ENCODE peak calls at places on chromosome 7, in seven cellular contexts. M, C, K, J, O, H and G are unnamed samples.

GRCh38 chr7:149199234-149199990 is 4.1 kb downstream of the ZNF282 start:
- DNase-seq in O (no peak), M (no peak), H (no peak), K (no peak), J (peak), C (no peak), G (no peak)

GRCh38 chr7:158863611-158864506 is 7.5 kb downstream of the DYNC2I1 start:
- DNase-seq in H (peak), M (peak), C (peak), O (no peak), J (peak), K (peak), G (peak)

GRCh38 chr7:113775804-113776203 is 143.0 kb downstream of the PPP1R3A start:
- DNase-seq in H (no peak), O (no peak), J (no peak), C (no peak), K (no peak), M (no peak), G (no peak)

GRCh38 chr7:26398436-26399308 is 107.0 kb downstream of the SNX10 start:
- DNase-seq in J (peak), M (peak), O (peak), K (no peak), C (no peak), H (no peak), G (peak)

GRCh38 chr7:36214608-36215016 is 61.6 kb downstream of the EEPD1 start:
- DNase-seq in H (no peak), K (no peak), J (no peak), C (no peak), M (peak), O (no peak), G (no peak)

GRCh38 chr7:85125679-85126078 is 61.2 kb downstream of the SEMA3D start:
- DNase-seq in K (no peak), M (no peak), C (peak), H (no peak), J (no peak), O (no peak), G (no peak)

GRCh38 chr7:96327429-96327828 is 5.5 kb upstream of the SLC25A13 start:
- DNase-seq in O (no peak), H (no peak), J (no peak), M (no peak), K (no peak), C (no peak), G (no peak)

GRCh38 chr7:132580717-132581285 is 4.5 kb upstream of the PLXNA4 start:
- DNase-seq in O (peak), H (peak), K (peak), C (peak), M (peak), J (peak), G (peak)

GRCh38 chr7:33760146-33760545 is 145.2 kb upstream of the BMPER start:
- DNase-seq in C (no peak), H (no peak), O (no peak), K (no peak), M (no peak), J (no peak), G (no peak)

GRCh38 chr7:33760834-33761233 is 144.5 kb upstream of the BMPER start:
- DNase-seq in K (no peak), O (no peak), M (no peak), C (no peak), H (no peak), J (no peak), G (no peak)

GRCh38 chr7:33757050-33757449 is 148.3 kb upstream of the BMPER start:
- DNase-seq in O (no peak), K (no peak), M (no peak), J (no peak), H (no peak), C (no peak), G (no peak)

GRCh38 chr7:33754933-33755928 is 150.1 kb upstream of the BMPER start:
- DNase-seq in H (no peak), M (no peak), O (no peak), K (no peak), J (no peak), C (no peak), G (no peak)

DNA sequence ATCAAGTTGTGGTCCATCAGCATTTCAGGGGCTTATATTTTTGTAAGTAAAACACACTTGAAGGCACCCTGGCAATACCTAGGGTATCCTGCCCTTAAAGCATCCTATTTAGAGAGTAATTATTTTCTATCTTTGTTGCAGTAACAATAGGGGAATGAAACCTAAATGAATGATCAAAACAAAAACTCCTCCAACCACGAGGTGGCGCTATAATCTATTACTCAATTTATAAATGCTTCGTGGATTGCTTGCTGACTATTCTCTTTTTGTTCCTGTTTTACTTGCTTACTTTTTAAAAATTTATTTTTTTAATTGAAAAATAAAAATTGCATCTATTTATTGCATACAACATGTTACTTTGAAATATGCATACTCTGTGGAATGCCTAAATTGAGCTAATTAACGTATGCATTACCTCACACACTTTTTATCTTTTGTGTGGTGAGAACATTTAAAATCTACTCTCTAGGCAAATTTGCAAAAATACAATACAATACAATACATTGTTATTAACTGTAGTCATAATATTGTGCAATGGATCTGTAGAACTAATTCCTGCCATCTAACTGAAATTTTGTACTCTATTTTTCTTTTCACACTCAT is 147.7 kb upstream of the BMPER start:
- DNase-seq in C (no peak), K (no peak), M (peak), O (no peak), J (no peak), H (no peak), G (no peak)
- TF ChIP-seq CTCF in C (peak), K (peak), M (peak), O (peak), J (peak), H (peak), G (peak)

GRCh38 chr7:156725982-156726381 is 85.4 kb downstream of the RNF32 start:
- DNase-seq in M (peak), H (no peak), J (no peak), C (no peak), K (no peak), O (no peak), G (no peak)
- TF ChIP-seq CTCF in M (no peak), H (no peak), J (no peak), C (no peak), K (no peak), O (no peak), G (no peak)

GRCh38 chr7:76507723-76508406 is 2.5 kb upstream of the UPK3B start:
- DNase-seq in H (no peak), M (no peak), K (no peak), O (no peak), J (peak), C (no peak), G (peak)

GRCh38 chr7:76506081-76506440 is 4.3 kb upstream of the UPK3B start:
- DNase-seq in O (no peak), H (no peak), K (no peak), J (no peak), C (no peak), M (no peak), G (no peak)

GRCh38 chr7:76512941-76513816 is 2.8 kb downstream of the UPK3B start:
- DNase-seq in J (peak), H (no peak), C (no peak), O (peak), M (peak), K (no peak), G (peak)

GRCh38 chr7:76513817-76514799 is 3.8 kb downstream of the UPK3B start:
- DNase-seq in O (no peak), C (no peak), K (no peak), H (no peak), M (no peak), J (peak), G (peak)

DNA sequence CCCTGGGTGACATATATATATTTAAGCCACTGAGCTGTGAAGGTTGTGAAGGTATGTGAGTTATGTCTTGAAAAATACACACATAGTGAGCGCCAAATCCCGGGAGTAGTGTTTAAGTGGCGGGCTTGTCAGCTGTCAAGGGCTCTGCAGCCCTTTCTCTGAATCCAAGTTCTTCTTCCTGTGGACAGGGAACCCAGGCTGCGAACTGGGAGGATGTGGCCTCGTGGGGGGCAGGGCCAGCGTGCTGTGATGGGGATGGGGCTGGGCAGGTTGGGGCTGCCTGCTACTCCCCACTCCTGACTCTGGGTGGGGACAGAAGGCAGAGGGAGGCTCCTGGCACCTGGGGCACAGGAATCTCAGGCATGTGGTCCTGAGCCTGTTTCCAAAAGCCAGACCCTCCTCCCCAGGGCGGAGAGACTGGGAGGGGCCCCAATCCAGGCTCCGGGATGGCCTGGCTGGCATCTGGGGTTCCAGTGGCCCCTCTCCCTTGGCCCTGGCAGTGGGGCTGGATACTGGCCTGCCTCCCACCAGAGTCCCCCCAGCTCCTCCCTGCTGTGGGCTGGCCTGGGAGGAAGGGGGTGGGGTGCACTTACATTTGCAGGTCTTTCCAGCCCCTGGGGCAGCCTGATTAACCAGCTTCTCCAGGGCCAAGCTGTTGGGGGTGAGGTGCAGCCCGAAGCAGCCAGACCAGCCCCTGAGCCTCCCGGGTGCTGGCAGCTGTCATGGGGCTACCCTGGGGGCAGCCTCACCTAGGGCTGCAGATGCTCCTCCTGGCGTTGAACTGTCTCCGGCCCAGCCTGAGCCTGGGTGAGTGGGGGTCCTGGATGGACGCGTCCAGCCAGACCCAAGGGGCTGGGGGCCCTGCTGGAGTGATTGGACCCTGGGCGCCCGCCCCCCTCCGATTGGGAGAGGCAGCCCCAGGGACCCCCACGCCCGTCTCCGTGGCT is at the start of gene UPK3B:
- DNase-seq in J (peak), O (peak), C (no peak), M (peak), K (no peak), H (no peak), G (peak)
- TF ChIP-seq CTCF in J (no peak), O (no peak), C (no peak), M (no peak), K (no peak), H (no peak), G (no peak)

DNA sequence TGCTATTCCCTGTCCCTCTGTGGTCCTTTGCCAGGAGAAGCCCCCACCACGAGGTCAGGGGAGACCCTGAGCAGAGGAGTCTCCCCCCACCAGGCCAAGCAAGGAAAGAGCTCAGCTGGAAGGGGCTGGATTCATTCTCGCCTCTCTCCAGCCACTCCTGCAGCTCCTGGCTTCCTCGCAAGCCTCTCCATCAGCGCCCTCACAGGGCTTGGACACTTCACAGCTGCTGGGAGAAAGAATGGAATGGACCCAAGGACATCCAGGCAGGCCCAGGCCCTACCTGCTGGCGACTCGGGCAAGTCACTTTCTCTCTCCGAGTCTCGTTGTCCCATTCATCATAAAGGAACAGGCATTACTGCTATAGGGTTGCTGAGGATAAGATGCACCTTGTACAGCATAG is 22.6 kb downstream of the IMPDH1 start:
- DNase-seq in M (no peak), J (no peak), C (no peak), K (no peak), H (no peak), O (no peak), G (no peak)
- TF ChIP-seq CTCF in M (no peak), J (no peak), C (no peak), K (no peak), H (no peak), O (no peak), G (no peak)

GRCh38 chr7:135662123-135662372 is 266 bp upstream of the STMP1 start:
- DNase-seq in O (no peak), M (no peak), K (no peak), C (no peak), J (no peak), H (no peak), G (no peak)
- TF ChIP-seq CTCF in O (no peak), M (no peak), K (peak), C (no peak), J (no peak), H (no peak), G (peak)

GRCh38 chr7:29247962-29248236 is 53.3 kb downstream of the CHN2 start:
- DNase-seq in M (no peak), O (no peak), C (no peak), H (no peak), K (no peak), J (no peak), G (no peak)

GRCh38 chr7:29248713-29249382 is 54.3 kb downstream of the CHN2 start:
- DNase-seq in H (no peak), M (no peak), K (no peak), O (no peak), J (no peak), C (no peak), G (no peak)

GRCh38 chr7:29239638-29240037 is 45.1 kb downstream of the CHN2 start:
- DNase-seq in M (no peak), J (no peak), C (no peak), O (no peak), H (no peak), K (no peak), G (no peak)

GRCh38 chr7:29247232-29247961 is 52.8 kb downstream of the CHN2 start:
- DNase-seq in K (no peak), H (no peak), M (no peak), J (no peak), O (no peak), C (no peak), G (no peak)

GRCh38 chr7:29243777-29244655 is 49.4 kb downstream of the CHN2 start:
- DNase-seq in C (no peak), M (no peak), H (no peak), O (no peak), K (no peak), J (no peak), G (no peak)
- TF ChIP-seq CTCF in C (no peak), M (no peak), H (no peak), O (no peak), K (no peak), J (no peak), G (no peak)